ENCODE peak calls at places on chromosome 7, in five cellular contexts. C, B, T, A and N are unnamed samples.
A peak's percentile ranks its signal among the peaks of the same experiment; 100 is the strongest.

GRCh38 chr7:42991024-42991423 is 58.8 kb downstream of the MRPL32 start:
- DNase-seq in A (no peak), C (no peak), T (no peak), B (no peak), N (no peak)

GRCh38 chr7:88927-89921 is 103.1 kb upstream of the FAM20C start:
- DNase-seq in C (no peak), T (no peak), B (no peak), A (peak; percentile 45), N (peak; percentile 7)

GRCh38 chr7:138934861-138935260 is 46.3 kb downstream of the KIAA1549 start:
- DNase-seq in B (no peak), T (peak; percentile 67), C (peak; percentile 14), A (no peak), N (no peak)

GRCh38 chr7:23276381-23276780 is 22.8 kb upstream of the MALSU1 start:
- DNase-seq in T (no peak), A (no peak), C (peak; percentile 38), B (no peak), N (peak; percentile 43)

GRCh38 chr7:151876112-151876898 is 610 bp downstream of the PRKAG2 start:
- DNase-seq in A (peak; percentile 85), B (peak; percentile 58), C (no peak), T (peak; percentile 80), N (peak; percentile 79)

GRCh38 chr7:116672596-116673503 is 854 bp downstream of the MET start:
- DNase-seq in A (no peak), T (peak; percentile 19), B (no peak), C (peak; percentile 9), N (no peak)

GRCh38 chr7:97024209-97025129 is at the start of gene DLX5:
- DNase-seq in B (no peak), T (peak; percentile 84), A (peak; percentile 87), C (peak; percentile 18), N (no peak)

GRCh38 chr7:41084381-41084780 is 618.5 kb downstream of the INHBA start:
- DNase-seq in C (no peak), B (no peak), T (no peak), A (no peak), N (no peak)

GRCh38 chr7:12130664-12131063 is 80.4 kb upstream of the TMEM106B start:
- DNase-seq in T (no peak), C (no peak), B (no peak), A (no peak), N (no peak)

GRCh38 chr7:81111358-81111757 is 192.5 kb upstream of the SEMA3C start:
- DNase-seq in T (peak; percentile 18), A (no peak), B (no peak), C (no peak), N (no peak)

GRCh38 chr7:41912851-41913580 is 210.1 kb upstream of the INHBA start:
- DNase-seq in C (no peak), A (no peak), B (no peak), T (no peak), N (no peak)

GRCh38 chr7:132436121-132436520 is 140.1 kb downstream of the PLXNA4 start:
- DNase-seq in T (peak; percentile 82), B (no peak), A (no peak), C (no peak), N (no peak)

GRCh38 chr7:47454066-47454950 is 127.6 kb downstream of the TNS3 start:
- DNase-seq in C (no peak), B (no peak), T (no peak), A (no peak), N (no peak)

GRCh38 chr7:129741743-129742213 is 130.3 kb downstream of the NRF1 start:
- DNase-seq in A (no peak), T (peak; percentile 61), B (no peak), C (no peak), N (no peak)

GRCh38 chr7:108972009-108972408 is 402.3 kb downstream of the DNAJB9 start:
- DNase-seq in B (no peak), C (no peak), T (no peak), A (no peak), N (no peak)

GRCh38 chr7:22808140-22808539 is 14.5 kb downstream of the TOMM7 start:
- DNase-seq in T (no peak), C (no peak), A (no peak), B (no peak), N (no peak)

GRCh38 chr7:120554960-120555571 is 282.1 kb downstream of the KCND2 start:
- DNase-seq in C (peak; percentile 49), A (peak; percentile 56), B (peak; percentile 54), T (peak; percentile 42), N (no peak)

GRCh38 chr7:153297141-153297540 is 537.6 kb downstream of the ACTR3B start:
- DNase-seq in B (no peak), T (no peak), A (no peak), C (no peak), N (no peak)

GRCh38 chr7:142739927-142740492 is 9.3 kb upstream of the PRSS1 start:
- DNase-seq in C (no peak), B (no peak), T (no peak), A (no peak), N (no peak)

GRCh38 chr7:111750878-111751277 is 188.6 kb upstream of the IMMP2L start:
- DNase-seq in A (no peak), B (no peak), T (no peak), C (no peak), N (no peak)

GRCh38 chr7:127513311-127513710 is 72.1 kb downstream of the GCC1 start:
- DNase-seq in B (no peak), A (no peak), T (no peak), C (no peak), N (no peak)

GRCh38 chr7:140229591-140230516 is 53.1 kb upstream of the KDM7A start:
- DNase-seq in B (no peak), C (peak; percentile 99), A (peak; percentile 74), T (no peak), N (no peak)

GRCh38 chr7:87028636-87029035 is 30.8 kb downstream of the ELAPOR2 start:
- DNase-seq in A (no peak), C (no peak), B (no peak), T (no peak), N (no peak)

GRCh38 chr7:80453699-80454340 is 58.0 kb downstream of the GNAT3 start:
- DNase-seq in A (no peak), C (peak; percentile 12), B (no peak), T (peak; percentile 45), N (no peak)

GRCh38 chr7:80614911-80615310 is 23.5 kb upstream of the CD36 start:
- DNase-seq in T (no peak), C (no peak), A (no peak), B (no peak), N (no peak)

GRCh38 chr7:23746629-23747028 is 36.6 kb downstream of the STK31 start:
- DNase-seq in A (no peak), T (no peak), C (no peak), B (no peak), N (no peak)

GRCh38 chr7:128957613-128958012 is 19.9 kb downstream of the IRF5 start:
- DNase-seq in B (no peak), T (no peak), A (no peak), C (no peak), N (no peak)

GRCh38 chr7:102236592-102237287 is 49.9 kb upstream of the SH2B2 start:
- DNase-seq in A (peak; percentile 86), C (peak; percentile 46), B (peak; percentile 85), T (peak; percentile 95), N (no peak)

GRCh38 chr7:122989577-122989976 is 5.9 kb downstream of the TAS2R16 start:
- DNase-seq in T (no peak), A (no peak), B (no peak), C (no peak), N (no peak)

GRCh38 chr7:30908681-30909080 is 3.0 kb upstream of the AQP1 start:
- DNase-seq in A (peak; percentile 76), B (no peak), T (no peak), C (no peak), N (no peak)

GRCh38 chr7:739964-740942 is 13.2 kb upstream of the PRKAR1B start:
- DNase-seq in A (no peak), C (no peak), B (no peak), T (no peak), N (no peak)

GRCh38 chr7:92133133-92133736 is 1.0 kb downstream of the CYP51A1 start:
- DNase-seq in A (no peak), C (no peak), B (no peak), T (no peak), N (no peak)
- TF ChIP-seq GABPA in A (no peak), C (no peak), B (no peak), T (no peak), N (no peak)

DNA sequence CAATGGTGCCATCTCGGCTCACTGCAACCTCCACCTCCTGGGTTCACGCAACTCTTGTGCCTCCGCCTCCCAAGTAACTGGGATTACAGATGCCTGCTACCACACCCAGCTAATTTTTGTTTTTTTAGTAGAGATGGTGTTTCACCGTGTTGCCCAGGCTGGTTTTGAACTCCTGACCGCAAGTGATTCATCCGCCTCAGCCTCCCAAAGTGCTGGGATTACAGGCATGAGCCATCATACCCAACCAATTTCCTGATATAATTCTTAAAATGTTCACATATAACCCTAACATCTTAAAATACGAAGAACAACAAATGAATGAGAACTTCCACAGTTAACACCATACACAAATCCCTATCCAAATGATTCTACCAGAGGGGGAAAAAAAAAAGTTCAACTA is 31.2 kb downstream of the BAIAP2L1 start:
- DNase-seq in C (no peak), A (no peak), B (no peak), T (no peak), N (no peak)
- H3K27ac ChIP-seq in C (no peak overlapping the region), A (no peak overlapping the region), B (no peak overlapping the region), T (no peak overlapping the region), N (no peak overlapping the region)

GRCh38 chr7:2813350-2814185 is 30.5 kb downstream of the GNA12 start:
- DNase-seq in C (no peak), B (no peak), A (no peak), T (no peak), N (no peak)

GRCh38 chr7:2815523-2816240 is 28.4 kb downstream of the GNA12 start:
- DNase-seq in T (no peak), A (no peak), B (no peak), C (no peak), N (no peak)

GRCh38 chr7:2812831-2813230 is 31.3 kb downstream of the GNA12 start:
- DNase-seq in B (no peak), A (no peak), T (no peak), C (no peak), N (no peak)

GRCh38 chr7:2814186-2814530 is 29.9 kb downstream of the GNA12 start:
- DNase-seq in A (no peak), C (no peak), T (no peak), B (no peak), N (no peak)

GRCh38 chr7:2814682-2815522 is 29.2 kb downstream of the GNA12 start:
- DNase-seq in C (no peak), A (no peak), T (no peak), B (no peak), N (no peak)
- H3K4me3 ChIP-seq in C (no peak overlapping the region), A (no peak overlapping the region), T (no peak overlapping the region), B (no peak overlapping the region), N (no peak overlapping the region)

GRCh38 chr7:125390866-125391265 is 461.2 kb upstream of the POT1 start:
- DNase-seq in B (no peak), C (no peak), T (no peak), A (no peak), N (no peak)

GRCh38 chr7:125391921-125392320 is 462.3 kb upstream of the POT1 start:
- DNase-seq in T (no peak), C (no peak), A (no peak), B (no peak), N (no peak)

GRCh38 chr7:125396466-125397151 is 467.0 kb upstream of the POT1 start:
- DNase-seq in T (no peak), B (no peak), A (no peak), C (no peak), N (no peak)
- TF ChIP-seq GABPA in T (no peak), B (no peak), A (no peak), C (no peak), N (no peak)